ENCODE peak calls at places on chromosomes 16 and 17, in four cellular contexts. J, M, H and Y are unnamed samples.

GRCh38 chr17:51860934-51861561 is 297.5 kb downstream of the CA10 start:
- DNase-seq in H (no peak), M (peak; percentile 18), J (peak; percentile 50), Y (peak; percentile 2)

GRCh38 chr17:72609501-72609900 is 483.0 kb downstream of the SLC39A11 start:
- DNase-seq in M (peak; percentile 86), H (no peak), J (no peak), Y (no peak)

GRCh38 chr17:62621223-62621622 is 6.2 kb upstream of the MRC2 start:
- DNase-seq in J (no peak), H (no peak), M (no peak), Y (no peak)

GRCh38 chr17:5516060-5516792 is 29.9 kb downstream of the MIS12 start:
- DNase-seq in J (no peak), M (peak; percentile 66), H (no peak), Y (no peak)

GRCh38 chr17:64778367-64779290 is 116.5 kb upstream of the SMURF2 start:
- DNase-seq in M (no peak), H (peak; percentile 79), J (no peak), Y (no peak)

GRCh38 chr16:46620265-46621005 is 744 bp downstream of the SHCBP1 start:
- DNase-seq in M (no peak), H (no peak), J (no peak), Y (peak; percentile 34)

GRCh38 chr16:46903255-46903905 is 19.2 kb downstream of the GPT2 start:
- DNase-seq in M (no peak), H (no peak), J (no peak), Y (no peak)

GRCh38 chr16:74100405-74101316 is 196.0 kb upstream of the PSMD7 start:
- DNase-seq in H (no peak), J (peak; percentile 52), M (no peak), Y (no peak)

GRCh38 chr16:78503501-78504110 is 404.2 kb downstream of the WWOX start:
- DNase-seq in J (peak; percentile 42), M (peak; percentile 7), H (no peak), Y (peak; percentile 13)

GRCh38 chr17:20010099-20010863 is 1.1 kb downstream of the SPECC1 start:
- DNase-seq in M (peak; percentile 54), J (peak; percentile 64), H (no peak), Y (no peak)

GRCh38 chr16:54595636-54596035 is 309.0 kb upstream of the IRX3 start:
- DNase-seq in H (no peak), J (no peak), M (no peak), Y (no peak)

GRCh38 chr17:30091771-30092170 is 24.8 kb upstream of the NSRP1 start:
- DNase-seq in M (peak; percentile 10), H (no peak), J (no peak), Y (no peak)

GRCh38 chr17:8138672-8139371 is 13.4 kb downstream of the PER1 start:
- DNase-seq in H (peak; percentile 96), M (peak; percentile 95), J (peak; percentile 94), Y (peak; percentile 80)

GRCh38 chr17:50630524-50631194 is 4.0 kb upstream of the ABCC3 start:
- DNase-seq in J (peak; percentile 89), M (peak; percentile 59), H (no peak), Y (peak; percentile 74)

GRCh38 chr17:82003411-82004381 is 19.0 kb downstream of the CENPX start:
- DNase-seq in H (no peak), J (no peak), M (peak; percentile 84), Y (no peak)

GRCh38 chr16:30532285-30533145 is 2.1 kb downstream of the ZNF747 start:
- DNase-seq in H (no peak), J (no peak), M (no peak), Y (no peak)

GRCh38 chr16:64047207-64047606 is 1074.7 kb downstream of the CDH11 start:
- DNase-seq in J (no peak), H (no peak), M (no peak), Y (no peak)

GRCh38 chr17:82978765-82979349 is 100.6 kb upstream of the METRNL start:
- DNase-seq in M (no peak), J (no peak), H (no peak), Y (no peak)

GRCh38 chr16:85729907-85730465 is 20.9 kb downstream of the C16orf74 start:
- DNase-seq in H (no peak), M (no peak), J (no peak), Y (no peak)

GRCh38 chr17:58339775-58340622 is 11.4 kb upstream of the TSPOAP1 start:
- DNase-seq in H (no peak), M (no peak), J (peak; percentile 4), Y (peak; percentile 2)

GRCh38 chr17:77496831-77497577 is 356.2 kb downstream of the SEC14L1 start:
- DNase-seq in H (peak; percentile 74), J (peak; percentile 38), M (no peak), Y (no peak)

GRCh38 chr16:1466054-1466453 is 8.8 kb downstream of the CLCN7 start:
- DNase-seq in M (no peak), H (no peak), J (no peak), Y (no peak)

GRCh38 chr16:27690604-27691003 is 140.7 kb downstream of the KATNIP start:
- DNase-seq in M (peak; percentile 21), J (no peak), H (no peak), Y (no peak)

GRCh38 chr17:75392559-75392958 is 12.9 kb downstream of the GRB2 start:
- DNase-seq in H (no peak), J (no peak), M (no peak), Y (no peak)

GRCh38 chr17:56908061-56908542 is 5.7 kb downstream of the TRIM25 start:
- DNase-seq in J (no peak), H (no peak), M (no peak), Y (peak; percentile 58)

GRCh38 chr17:79843917-79844815 is 4.9 kb upstream of the CBX4 start:
- DNase-seq in H (no peak), M (no peak), J (peak; percentile 94), Y (no peak)

GRCh38 chr17:4721203-4722135 is 9.8 kb upstream of the MED11 start:
- DNase-seq in H (no peak), M (peak; percentile 48), J (no peak), Y (no peak)

GRCh38 chr16:24984903-24985675 is 30.1 kb downstream of the ARHGAP17 start:
- DNase-seq in H (no peak), J (no peak), M (no peak), Y (no peak)

GRCh38 chr17:27491713-27492190 is 35.5 kb downstream of the KSR1 start:
- DNase-seq in H (no peak), M (no peak), J (no peak), Y (no peak)

GRCh38 chr16:46911038-46911437 is 26.9 kb downstream of the GPT2 start:
- DNase-seq in M (no peak), H (no peak), J (no peak), Y (no peak)

GRCh38 chr16:85432606-85433005 is 180.5 kb upstream of the GSE1 start:
- DNase-seq in H (no peak), M (no peak), J (no peak), Y (no peak)

GRCh38 chr17:7440823-7441174 is 1.5 kb downstream of the FGF11 start:
- DNase-seq in M (no peak), H (no peak), J (peak; percentile 72), Y (no peak)

GRCh38 chr16:55832788-55833583 is at the start of gene CES1:
- DNase-seq in H (peak; percentile 88), J (no peak), M (no peak), Y (no peak)

GRCh38 chr16:55835578-55835977 is 2.7 kb upstream of the CES1 start:
- DNase-seq in J (peak; percentile 39), H (peak; percentile 84), M (no peak), Y (no peak)

GRCh38 chr16:55832425-55832787 is 490 bp downstream of the CES1 start:
- DNase-seq in M (no peak), J (no peak), H (no peak), Y (no peak)

GRCh38 chr16:55834044-55834443 is 1.1 kb upstream of the CES1 start:
- DNase-seq in H (no peak), M (no peak), J (no peak), Y (no peak)

GRCh38 chr16:55836158-55836611 is 3.3 kb upstream of the CES1 start:
- DNase-seq in J (no peak), M (no peak), H (no peak), Y (no peak)
- TF ChIP-seq POLR2AphosphoS5 in J (no peak), M (no peak), H (no peak), Y (no peak)

GRCh38 chr17:36486204-36487194 is at the start of gene ZNHIT3:
- DNase-seq in H (peak; percentile 95), M (peak; percentile 86), J (peak; percentile 95), Y (peak; percentile 89)
- TF ChIP-seq POLR2AphosphoS5 in H (peak; percentile 63), M (peak; percentile 86), J (peak; percentile 86), Y (peak; percentile 83)

GRCh38 chr17:55414983-55415382 is 6.7 kb downstream of the MMD start:
- DNase-seq in M (no peak), J (no peak), H (no peak), Y (no peak)
- TF ChIP-seq POLR2AphosphoS5 in M (no peak), J (no peak), H (no peak), Y (no peak)

GRCh38 chr16:21157632-21158031 is 842 bp upstream of the LDAF1 start:
- DNase-seq in M (no peak), H (no peak), J (no peak), Y (no peak)

GRCh38 chr16:21159281-21159951 is 942 bp downstream of the LDAF1 start:
- DNase-seq in J (peak; percentile 28), M (no peak), H (peak; percentile 83), Y (peak; percentile 29)

GRCh38 chr16:21156767-21157467 is 1.6 kb upstream of the LDAF1 start:
- DNase-seq in J (peak; percentile 85), M (peak; percentile 78), H (no peak), Y (peak; percentile 28)

GRCh38 chr16:21160276-21160675 is 1.8 kb downstream of the LDAF1 start:
- DNase-seq in J (no peak), M (no peak), H (no peak), Y (no peak)

GRCh38 chr16:21158208-21159110 is at the start of gene LDAF1:
- DNase-seq in J (peak; percentile 90), H (peak; percentile 88), M (peak; percentile 41), Y (peak; percentile 81)
- TF ChIP-seq POLR2AphosphoS5 in J (peak; percentile 42), H (no peak), M (peak; percentile 76), Y (no peak)

GRCh38 chr16:19765860-19766553 is 47.9 kb downstream of the IQCK start:
- DNase-seq in J (no peak), M (no peak), H (no peak), Y (no peak)
- TF ChIP-seq POLR2AphosphoS5 in J (no peak), M (no peak), H (no peak), Y (no peak)

GRCh38 chr16:87945351-87946042 is 5.7 kb upstream of the BANP start:
- DNase-seq in H (no peak), J (peak; percentile 90), M (peak; percentile 90), Y (no peak)
- TF ChIP-seq POLR2AphosphoS5 in H (no peak), J (no peak), M (peak; percentile 76), Y (no peak)